ENCODE peak calls at places on chromosomes 16 and 17, in eight cellular contexts. B is hepatocyte; Q is uterus; O is cardiac muscle cell; G is adipocyte; L is OCI-LY7; A is CD4-positive, alpha-beta memory T cell; Y is IMR-90. K is an unnamed sample. For H3K4me1, the result is how much of the 10 kb centered on the place peaks cover.

GRCh38 chr17:27807567-27808470 is 7.5 kb upstream of the NOS2 start:
- DNase-seq in Q (no peak), G (no peak), A (peak), Y (no peak), L (peak), O (peak), B (peak), K (no peak)

GRCh38 chr16:26688105-26688504 is 378.6 kb upstream of the C16orf82 start:
- DNase-seq in Y (no peak), G (no peak), Q (no peak), O (no peak), A (no peak), L (no peak), B (no peak), K (no peak)

GRCh38 chr17:68057531-68057952 is 22.0 kb downstream of the KPNA2 start:
- DNase-seq in L (peak), B (no peak), Y (peak), Q (no peak), G (peak), O (no peak), A (peak), K (no peak)

GRCh38 chr16:66342294-66342900 is 24.1 kb upstream of the CDH5 start:
- DNase-seq in O (peak), A (no peak), Y (no peak), G (peak), B (peak), Q (no peak), L (peak), K (no peak)

GRCh38 chr17:5545051-5545987 is 39.0 kb downstream of the NLRP1 start:
- DNase-seq in Y (peak), A (no peak), B (no peak), Q (no peak), G (no peak), L (no peak), O (no peak), K (no peak)

GRCh38 chr17:49567104-49567521 is 8.6 kb upstream of the NXPH3 start:
- DNase-seq in L (no peak), O (no peak), A (no peak), B (no peak), G (no peak), Y (no peak), Q (no peak), K (no peak)

GRCh38 chr16:66366433-66367299 is at the start of gene CDH5:
- DNase-seq in L (no peak), Y (no peak), O (no peak), B (no peak), A (no peak), G (no peak), Q (peak), K (no peak)

GRCh38 chr16:79715088-79715487 is 114.6 kb upstream of the MAF start:
- DNase-seq in L (no peak), G (no peak), O (no peak), Q (no peak), Y (no peak), B (peak), A (no peak), K (no peak)

GRCh38 chr16:87880117-87880696 is 10.9 kb upstream of the SLC7A5 start:
- DNase-seq in Y (no peak), Q (no peak), L (no peak), B (no peak), A (no peak), O (no peak), G (no peak), K (no peak)

GRCh38 chr17:40086150-40087044 is 14.0 kb downstream of the NR1D1 start:
- DNase-seq in O (peak), L (peak), Y (no peak), G (peak), B (peak), Q (peak), A (peak), K (no peak)

GRCh38 chr17:37493249-37494027 is 3.7 kb downstream of the DUSP14 start:
- DNase-seq in O (no peak), A (no peak), B (no peak), G (peak), Q (no peak), Y (peak), L (no peak), K (no peak)

GRCh38 chr17:26807024-26807423 is 486.9 kb upstream of the WSB1 start:
- DNase-seq in L (no peak), Q (no peak), A (no peak), O (no peak), Y (no peak), B (no peak), G (no peak), K (no peak)

GRCh38 chr16:25823891-25824290 is 132.1 kb downstream of the HS3ST4 start:
- DNase-seq in G (no peak), A (no peak), L (no peak), O (no peak), Q (no peak), Y (no peak), B (peak), K (no peak)

GRCh38 chr17:50620848-50621247 is 13.8 kb upstream of the ABCC3 start:
- DNase-seq in O (no peak), B (no peak), Q (no peak), G (no peak), L (peak), A (no peak), Y (no peak), K (no peak)

GRCh38 chr16:72092832-72093447 is 480 bp downstream of the TXNL4B start:
- DNase-seq in G (peak), B (peak), Y (peak), Q (no peak), L (no peak), A (no peak), O (peak), K (no peak)

GRCh38 chr17:49587366-49588073 is 11.8 kb downstream of the NXPH3 start:
- DNase-seq in B (no peak), A (no peak), O (no peak), L (no peak), Q (no peak), Y (no peak), G (no peak), K (no peak)

GRCh38 chr17:69344939-69345338 is 18.0 kb upstream of the ABCA5 start:
- DNase-seq in B (no peak), A (no peak), L (no peak), Y (no peak), G (no peak), O (no peak), Q (no peak), K (no peak)

GRCh38 chr16:22424161-22424937 is 49.9 kb upstream of the CDR2 start:
- DNase-seq in A (no peak), L (no peak), B (no peak), Q (peak), Y (no peak), G (peak), O (no peak), K (no peak)

GRCh38 chr16:85245307-85246172 is 133.3 kb upstream of the CIBAR2 start:
- DNase-seq in B (peak), L (peak), Y (peak), Q (peak), G (peak), O (peak), A (peak), K (no peak)

GRCh38 chr17:33521784-33522183 is 228.7 kb upstream of the ASIC2 start:
- DNase-seq in Y (no peak), G (no peak), L (peak), O (peak), A (no peak), Q (no peak), B (peak), K (no peak)

GRCh38 chr17:28320215-28321061 is 1.4 kb downstream of the TMEM97 start:
- DNase-seq in O (no peak), B (no peak), Q (no peak), A (no peak), Y (no peak), G (no peak), L (no peak), K (no peak)

GRCh38 chr16:1466968-1467521 is 7.8 kb downstream of the CLCN7 start:
- DNase-seq in L (no peak), G (no peak), B (no peak), O (no peak), A (no peak), Y (peak), Q (no peak), K (no peak)

GRCh38 chr17:60602385-60602742 is 2.4 kb downstream of the PPM1D start:
- DNase-seq in Y (no peak), Q (no peak), G (peak), A (no peak), B (no peak), L (no peak), O (no peak), K (no peak)

GRCh38 chr16:79173101-79173500 is 427.4 kb downstream of the MAF start:
- DNase-seq in B (no peak), Q (no peak), O (no peak), G (no peak), A (no peak), Y (no peak), L (no peak), K (no peak)

GRCh38 chr17:46876353-46876887 is 25.0 kb downstream of the WNT9B start:
- DNase-seq in G (no peak), O (no peak), Q (no peak), A (no peak), B (peak), L (peak), Y (no peak), K (no peak)

GRCh38 chr16:30533748-30534367 is 800 bp downstream of the ZNF747 start:
- DNase-seq in O (no peak), L (peak), A (no peak), Q (no peak), B (no peak), Y (no peak), G (no peak), K (no peak)

GRCh38 chr17:76265624-76266243 is 586 bp downstream of the UBALD2 start:
- DNase-seq in O (peak), A (peak), L (peak), G (peak), B (peak), Q (no peak), Y (peak), K (no peak)

GRCh38 chr17:43663383-43663782 is 1.7 kb upstream of the MEOX1 start:
- DNase-seq in Y (no peak), A (no peak), O (no peak), G (no peak), B (no peak), Q (no peak), L (no peak), K (no peak)

GRCh38 chr16:53071748-53072301 is 17.0 kb downstream of the CHD9 start:
- DNase-seq in G (no peak), A (no peak), Y (no peak), Q (peak), B (no peak), O (no peak), L (peak), K (no peak)

GRCh38 chr17:36148559-36149295 is 27.7 kb downstream of the TBC1D3B start:
- DNase-seq in Y (peak), L (peak), A (peak), G (peak), O (peak), B (peak), Q (peak), K (peak)

GRCh38 chr17:21452377-21453143 is 76.4 kb downstream of the KCNJ12 start:
- DNase-seq in L (peak), Y (peak), G (peak), O (peak), B (peak), A (peak), Q (peak), K (no peak)

GRCh38 chr17:33163827-33164555 is 129.1 kb downstream of the ASIC2 start:
- DNase-seq in G (no peak), B (no peak), L (no peak), Y (no peak), Q (peak), O (no peak), A (no peak), K (no peak)

GRCh38 chr17:33016920-33017319 is 25.3 kb downstream of the SPACA3 start:
- DNase-seq in L (no peak), Y (no peak), A (no peak), Q (no peak), G (no peak), B (no peak), O (no peak), K (no peak)

GRCh38 chr17:16081507-16082087 is 82.0 kb downstream of the TTC19 start:
- DNase-seq in A (no peak), B (no peak), L (no peak), G (no peak), Q (no peak), Y (no peak), O (no peak), K (no peak)

DNA sequence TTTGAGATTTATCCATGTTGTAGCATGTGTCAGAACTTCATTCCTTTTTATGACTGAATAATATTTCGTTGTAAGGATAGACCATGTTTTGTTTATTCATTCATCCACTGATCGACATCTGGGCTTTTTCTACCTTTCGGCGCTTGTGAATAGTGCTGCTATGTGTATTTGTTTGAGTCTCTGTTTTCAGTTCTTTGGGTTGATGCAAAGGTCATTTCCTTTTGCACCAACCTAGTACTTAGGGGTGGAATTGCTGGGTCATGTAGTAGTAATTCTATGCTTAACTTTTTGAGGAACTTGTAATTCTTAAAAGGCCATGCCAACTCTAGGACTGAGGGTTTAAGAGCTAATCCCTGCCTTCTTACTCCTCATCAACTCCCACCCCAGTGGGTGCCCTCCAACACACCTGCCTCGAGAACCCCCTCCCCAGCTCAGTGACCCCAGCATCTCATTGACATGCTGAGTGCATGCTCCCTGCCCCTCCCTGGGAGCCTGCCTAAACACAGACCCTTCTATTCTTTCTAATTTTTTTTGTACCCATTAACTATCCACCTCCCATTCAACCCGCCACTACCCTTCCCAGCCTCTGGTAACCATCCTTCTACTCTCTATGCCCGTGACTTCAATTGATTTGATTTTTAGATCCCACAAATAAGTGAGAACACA is 51.2 kb downstream of the ABAT start:
- DNase-seq in Q (no peak), B (no peak), Y (no peak), G (no peak), A (no peak), O (no peak), L (no peak), K (no peak)
- H3K4me1 ChIP-seq in Q (under half), B (under half), Y (under half), G (under half), A (under half), O (under half), L (under half), K (under half)

GRCh38 chr16:13938480-13938879 is 18.5 kb downstream of the ERCC4 start:
- DNase-seq in B (no peak), L (no peak), A (no peak), Q (no peak), G (no peak), O (no peak), Y (no peak), K (no peak)
- H3K4me1 ChIP-seq in B (under half), L (under half), A (under half), Q (under half), G (under half), O (under half), Y (under half), K (under half)

GRCh38 chr17:74870512-74870911 is 2.3 kb downstream of the FDXR start:
- DNase-seq in Y (peak), L (no peak), G (peak), A (no peak), O (no peak), Q (peak), B (no peak), K (no peak)

GRCh38 chr17:74866198-74866835 is 6.5 kb downstream of the FDXR start:
- DNase-seq in L (no peak), O (no peak), Y (no peak), A (no peak), Q (no peak), B (no peak), G (no peak), K (no peak)

GRCh38 chr17:74871329-74872076 is 1.3 kb downstream of the FDXR start:
- DNase-seq in O (no peak), G (no peak), L (no peak), Y (no peak), A (no peak), Q (no peak), B (no peak), K (no peak)

GRCh38 chr17:74868251-74868907 is 4.4 kb downstream of the FDXR start:
- DNase-seq in Q (no peak), Y (no peak), A (no peak), L (no peak), G (no peak), O (peak), B (no peak), K (no peak)

DNA sequence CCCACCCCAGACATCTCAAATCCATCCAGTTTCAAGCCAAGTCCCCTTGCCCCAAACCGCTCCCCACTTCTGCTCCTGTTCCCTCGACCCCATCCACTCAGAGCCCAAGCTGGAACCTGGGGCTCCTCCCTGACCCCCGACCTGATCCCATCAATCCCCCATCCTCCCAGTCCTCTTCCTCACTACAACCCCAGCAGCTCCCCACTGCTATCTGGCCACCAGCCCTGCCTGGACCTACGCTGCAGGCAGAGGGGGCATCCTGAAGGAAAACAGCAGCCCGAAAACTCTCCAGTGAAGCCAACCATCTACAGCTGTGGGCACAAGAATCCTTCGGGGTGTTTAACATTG is 3.9 kb downstream of the FDXR start:
- DNase-seq in Q (no peak), O (no peak), B (no peak), G (no peak), Y (no peak), A (no peak), L (no peak), K (no peak)
- H3K4me1 ChIP-seq in Q (under half), O (under half), B (under half), G (under half), Y (under half), A (under half), L (under half), K (under half)

GRCh38 chr17:82863646-82863940 is 23.8 kb upstream of the ZNF750 start:
- DNase-seq in B (no peak), Q (no peak), L (no peak), A (no peak), Y (no peak), O (peak), G (no peak), K (no peak)

GRCh38 chr17:82865274-82865673 is 25.5 kb upstream of the ZNF750 start:
- DNase-seq in B (no peak), L (no peak), O (no peak), Y (no peak), G (no peak), Q (no peak), A (no peak), K (no peak)

GRCh38 chr17:82862758-82863645 is 23.2 kb upstream of the ZNF750 start:
- DNase-seq in G (no peak), B (no peak), A (no peak), L (no peak), O (no peak), Y (no peak), Q (no peak), K (no peak)

GRCh38 chr17:82864721-82865240 is 25.0 kb upstream of the ZNF750 start:
- DNase-seq in A (no peak), Q (no peak), O (no peak), B (no peak), L (peak), G (no peak), Y (no peak), K (no peak)

GRCh38 chr17:82863941-82864720 is 24.3 kb upstream of the ZNF750 start:
- DNase-seq in L (peak), O (no peak), Y (peak), Q (peak), B (peak), G (peak), A (peak), K (no peak)
- H3K4me1 ChIP-seq in L (half or more), O (half or more), Y (under half), Q (under half), B (under half), G (under half), A (half or more), K (under half)